ENCODE peak calls at places on chromosomes 1 and 21, in ten cellular contexts. R is activated CD4-positive, alpha-beta T cell treated with anti-CD3 and anti-CD28 coated beads for 36 hours; F is stimulated activated naive CD4-positive, alpha-beta T cell; L is NCI-H774; A is GM10248; T is germinal center; U is H4; X is naive thymus-derived CD8-positive, alpha-beta T cell; I is GM13976; O is IMR-90. B is an unnamed sample.

GRCh38 chr21:41752231-41752681 is 14.6 kb downstream of the RIPK4 start:
- DNase-seq in I (no peak), T (no peak), U (peak), L (no peak), F (no peak), O (peak), A (no peak), X (no peak), R (no peak), B (no peak)

GRCh38 chr1:33177996-33178540 is 3.8 kb downstream of the TRIM62 start:
- DNase-seq in I (no peak), L (no peak), O (no peak), X (no peak), F (no peak), R (no peak), U (no peak), A (no peak), T (no peak), B (no peak)

GRCh38 chr1:235919797-235920475 is 53.2 kb upstream of the LYST start:
- DNase-seq in X (no peak), F (no peak), I (no peak), U (peak), O (peak), L (peak), A (no peak), T (no peak), R (no peak), B (no peak)

GRCh38 chr1:95384570-95384969 is 150.6 kb downstream of the RWDD3 start:
- DNase-seq in O (peak), F (no peak), T (no peak), R (peak), I (no peak), L (no peak), A (no peak), U (no peak), X (no peak), B (peak)

GRCh38 chr1:54332781-54333585 is 73.2 kb downstream of the SSBP3 start:
- DNase-seq in A (no peak), I (no peak), R (peak), X (no peak), L (no peak), F (no peak), T (no peak), O (no peak), U (no peak), B (no peak)

GRCh38 chr1:167926486-167926997 is 9.9 kb upstream of the DCAF6 start:
- DNase-seq in T (no peak), R (no peak), L (no peak), I (no peak), O (no peak), A (no peak), X (no peak), F (no peak), U (no peak), B (no peak)

GRCh38 chr1:54348700-54349021 is 57.5 kb downstream of the SSBP3 start:
- DNase-seq in R (no peak), O (no peak), I (no peak), L (no peak), U (no peak), T (no peak), F (no peak), X (no peak), A (no peak), B (no peak)

GRCh38 chr21:43718872-43719747 is at the start of gene PDXK:
- DNase-seq in F (peak), L (peak), T (peak), O (peak), X (peak), R (peak), U (peak), A (peak), I (peak), B (peak)

GRCh38 chr1:216140650-216141547 is 282.3 kb downstream of the USH2A start:
- DNase-seq in F (no peak), L (no peak), R (no peak), X (no peak), U (no peak), O (peak), T (no peak), I (no peak), A (no peak), B (no peak)

GRCh38 chr1:60875139-60875538 is 207.2 kb upstream of the NFIA start:
- DNase-seq in R (no peak), T (no peak), I (no peak), L (no peak), U (no peak), O (no peak), F (no peak), X (no peak), A (no peak), B (no peak)

GRCh38 chr21:28224191-28224755 is 768.4 kb downstream of the LTN1 start:
- DNase-seq in O (no peak), L (no peak), F (no peak), U (no peak), A (no peak), R (no peak), T (no peak), I (no peak), X (no peak), B (no peak)

GRCh38 chr1:221200464-221200863 is 321.2 kb downstream of the HLX start:
- DNase-seq in R (no peak), F (no peak), L (no peak), U (no peak), A (no peak), X (no peak), I (no peak), T (no peak), O (no peak), B (no peak)

GRCh38 chr1:95660736-95661135 is 426.7 kb downstream of the RWDD3 start:
- DNase-seq in U (no peak), L (no peak), O (no peak), T (no peak), A (no peak), R (no peak), F (no peak), X (no peak), I (no peak), B (no peak)

GRCh38 chr1:28359592-28360239 is 9.8 kb upstream of the PHACTR4 start:
- DNase-seq in X (peak), A (peak), R (peak), O (peak), U (peak), F (peak), T (peak), L (peak), I (peak), B (peak)

GRCh38 chr1:205271277-205271676 is 43.5 kb downstream of the TMCC2 start:
- DNase-seq in F (no peak), O (peak), I (no peak), A (no peak), R (no peak), L (no peak), X (no peak), U (no peak), T (no peak), B (no peak)

GRCh38 chr1:66676616-66677298 is 75.5 kb upstream of the DYNLT5 start:
- DNase-seq in I (no peak), A (no peak), R (no peak), U (peak), X (no peak), O (peak), L (no peak), T (no peak), F (no peak), B (no peak)

GRCh38 chr21:45323487-45324380 is 36.0 kb upstream of the POFUT2 start:
- DNase-seq in A (no peak), X (no peak), U (no peak), F (no peak), L (no peak), I (no peak), T (no peak), O (peak), R (no peak), B (no peak)

B was measured in activated naive CD4-positive, alpha-beta T cell treated with anti-CD3 and anti-CD28 coated beads for 36 hours.